ENCODE peak calls at places on chromosomes 12 and 14, in seven cellular contexts. X is stimulated activated CD8-positive, alpha-beta memory T cell treated with anti-CD3 and anti-CD28 coated beads, Interleukin-7, amount 100 ng/mL, for 4 hours; T is prostate gland; Z is psoas muscle; N is foreskin keratinocyte; S is anterior cingulate cortex; V is amygdala. Y is an unnamed sample.

GRCh38 chr12:130446846-130447654 is 109.4 kb downstream of the PIWIL1 start:
- DNase-seq in T (no peak), X (no peak), Z (no peak), S (no peak), N (no peak), V (no peak), Y (no peak)

GRCh38 chr14:45198551-45198950 is 54.5 kb downstream of the MIS18BP1 start:
- DNase-seq in V (no peak), S (no peak), N (peak; percentile 92), Z (no peak), X (no peak), T (peak; percentile 8), Y (no peak)

GRCh38 chr14:60508707-60509437 is at the start of gene SIX6:
- DNase-seq in T (no peak), V (no peak), X (no peak), Z (peak; percentile 69), S (no peak), N (no peak), Y (peak; percentile 21)

GRCh38 chr12:115411121-115411520 is 727.1 kb upstream of the TBX3 start:
- DNase-seq in X (no peak), N (no peak), V (no peak), Z (no peak), S (no peak), T (no peak), Y (no peak)

GRCh38 chr14:72616811-72617210 is 277.1 kb downstream of the DPF3 start:
- DNase-seq in S (no peak), V (no peak), X (no peak), N (no peak), T (no peak), Z (no peak), Y (no peak)

GRCh38 chr12:123607756-123608155 is 5.9 kb downstream of the DDX55 start:
- DNase-seq in X (no peak), T (no peak), Z (no peak), V (no peak), S (no peak), N (no peak), Y (no peak)

GRCh38 chr14:50813544-50813863 is 17.5 kb downstream of the NIN start:
- DNase-seq in T (no peak), X (no peak), N (no peak), S (no peak), V (no peak), Z (no peak), Y (no peak)

GRCh38 chr12:4034926-4035325 is 161.7 kb upstream of the PARP11 start:
- DNase-seq in T (no peak), Z (no peak), N (no peak), S (no peak), V (no peak), X (no peak), Y (no peak)

GRCh38 chr12:132414634-132415340 is 75.2 kb upstream of the FBRSL1 start:
- DNase-seq in V (peak; percentile 19), Z (peak; percentile 89), T (peak; percentile 72), X (peak; percentile 53), S (peak; percentile 23), N (peak; percentile 42), Y (peak; percentile 26)